ENCODE peak calls at places on chromosomes 13 and 19, in eight cellular contexts. D is OCI-LY7, I is ovary, V is HTR-8/SVneo, S is fibroblast of mammary gland, B is Calu3, W is ureter, U is tibial artery. C is an unnamed sample.

GRCh38 chr19:41649827-41650226 is 23.0 kb upstream of the CEACAM4 start:
- DNase-seq in D (no peak), I (no peak), V (no peak), S (no peak), B (peak), W (no peak), U (no peak), C (no peak)

GRCh38 chr13:77345150-77345780 is 18.4 kb upstream of the MYCBP2 start:
- DNase-seq in D (peak), I (no peak), V (no peak), S (no peak), B (no peak), W (no peak), U (no peak), C (no peak)

GRCh38 chr19:45569619-45570421 is 14.8 kb downstream of the OPA3 start:
- DNase-seq in D (peak), I (no peak), V (no peak), S (peak), B (peak), W (no peak), U (no peak), C (peak)

GRCh38 chr13:27583645-27584044 is 36.7 kb downstream of the LNX2 start:
- DNase-seq in D (no peak), I (no peak), V (no peak), S (no peak), B (no peak), W (no peak), U (no peak), C (no peak)

GRCh38 chr19:13613447-13613846 is 107.2 kb upstream of the CACNA1A start:
- DNase-seq in D (no peak), I (no peak), V (no peak), S (no peak), B (no peak), W (no peak), U (no peak), C (no peak)

GRCh38 chr13:79870123-79870522 is 389.2 kb downstream of the NDFIP2 start:
- DNase-seq in D (no peak), I (no peak), V (no peak), S (peak), B (no peak), W (no peak), U (no peak), C (no peak)

GRCh38 chr19:44718441-44719261 is 19.7 kb downstream of the CEACAM16 start:
- DNase-seq in D (no peak), I (peak), V (peak), S (peak), B (peak), W (peak), U (peak), C (peak)

GRCh38 chr19:2761876-2762782 is 20.9 kb downstream of the SGTA start:
- DNase-seq in D (no peak), I (no peak), V (no peak), S (no peak), B (no peak), W (no peak), U (no peak), C (peak)

GRCh38 chr13:99178636-99179035 is 22.0 kb upstream of the UBAC2 start:
- DNase-seq in D (peak), I (no peak), V (no peak), S (peak), B (no peak), W (no peak), U (no peak), C (no peak)

GRCh38 chr19:6071103-6071485 is 39.2 kb downstream of the RFX2 start:
- DNase-seq in D (no peak), I (no peak), V (no peak), S (peak), B (no peak), W (peak), U (no peak), C (no peak)

GRCh38 chr13:113648218-113648615 is 9.8 kb downstream of the ATP4B start:
- DNase-seq in D (no peak), I (no peak), V (no peak), S (no peak), B (no peak), W (no peak), U (peak), C (peak)

GRCh38 chr13:106561551-106562170 is 6.3 kb downstream of the ARGLU1 start:
- DNase-seq in D (no peak), I (no peak), V (no peak), S (peak), B (no peak), W (no peak), U (no peak), C (no peak)

GRCh38 chr13:71867101-71867814 is at the start of gene DACH1:
- DNase-seq in D (no peak), I (no peak), V (peak), S (peak), B (no peak), W (peak), U (peak), C (peak)

GRCh38 chr19:33064117-33064777 is 441 bp downstream of the RHPN2 start:
- DNase-seq in D (peak), I (no peak), V (no peak), S (no peak), B (peak), W (no peak), U (no peak), C (peak)

GRCh38 chr13:111117961-111118360 is 2.9 kb downstream of the ARHGEF7 start:
- DNase-seq in D (no peak), I (no peak), V (no peak), S (peak), B (no peak), W (no peak), U (no peak), C (peak)

GRCh38 chr13:96958286-96958891 is 35.9 kb downstream of the OXGR1 start:
- DNase-seq in D (peak), I (no peak), V (no peak), S (peak), B (no peak), W (no peak), U (no peak), C (no peak)

GRCh38 chr19:49432141-49433073 is 7.2 kb downstream of the GFY start:
- DNase-seq in D (no peak), I (no peak), V (no peak), S (no peak), B (no peak), W (no peak), U (no peak), C (no peak)

GRCh38 chr19:8571006-8571411 is 6.2 kb downstream of the MYO1F start:
- DNase-seq in D (no peak), I (no peak), V (peak), S (peak), B (peak), W (no peak), U (peak), C (peak)

GRCh38 chr13:38630780-38631179 is 56.1 kb upstream of the FREM2 start:
- DNase-seq in D (no peak), I (no peak), V (no peak), S (peak), B (no peak), W (no peak), U (no peak), C (no peak)

GRCh38 chr19:57802269-57802668 is 12.4 kb downstream of the ZNF552 start:
- DNase-seq in D (peak), I (no peak), V (no peak), S (no peak), B (no peak), W (no peak), U (no peak), C (no peak)

GRCh38 chr19:4089400-4089908 is 22.8 kb upstream of the ZBTB7A start:
- DNase-seq in D (no peak), I (no peak), V (no peak), S (no peak), B (no peak), W (peak), U (no peak), C (no peak)

GRCh38 chr19:38736036-38736412 is 8.2 kb downstream of the CAPN12 start:
- DNase-seq in D (peak), I (peak), V (peak), S (peak), B (peak), W (peak), U (no peak), C (peak)

GRCh38 chr19:10694706-10695105 is 6.5 kb upstream of the QTRT1 start:
- DNase-seq in D (no peak), I (no peak), V (no peak), S (no peak), B (no peak), W (no peak), U (no peak), C (no peak)

GRCh38 chr13:42028113-42028799 is 20.2 kb upstream of the DGKH start:
- DNase-seq in D (no peak), I (no peak), V (no peak), S (no peak), B (peak), W (no peak), U (no peak), C (no peak)

GRCh38 chr13:109914111-109914510 is 127.7 kb upstream of the IRS2 start:
- DNase-seq in D (no peak), I (no peak), V (no peak), S (no peak), B (no peak), W (no peak), U (no peak), C (no peak)

GRCh38 chr19:55460670-55461258 is 678 bp downstream of the ISOC2 start:
- DNase-seq in D (peak), I (peak), V (peak), S (peak), B (peak), W (peak), U (peak), C (peak)

C was measured in right cardiac atrium.